ENCODE peak calls at places on chromosomes 1 and 21, in four cellular contexts. Q is IMR-90, G is A549, N is GM12878. J is an unnamed sample.

GRCh38 chr1:224626042-224626441 is 9.9 kb downstream of the CNIH3 start:
- DNase-seq in Q (peak; percentile 91), G (no peak), N (no peak), J (no peak)

GRCh38 chr1:52751589-52752306 is 25.5 kb downstream of the ZYG11B start:
- DNase-seq in Q (peak; percentile 60), G (no peak), N (no peak), J (peak; percentile 84)

GRCh38 chr1:56516539-56517252 is 62.7 kb downstream of the PLPP3 start:
- DNase-seq in Q (peak; percentile 65), G (no peak), N (peak; percentile 43), J (peak; percentile 75)

GRCh38 chr1:71792264-71792663 is 490.1 kb downstream of the NEGR1 start:
- DNase-seq in Q (no peak), G (no peak), N (no peak), J (no peak)

GRCh38 chr1:34779962-34780361 is 1.1 kb upstream of the GJB3 start:
- DNase-seq in Q (no peak), G (no peak), N (no peak), J (no peak)

GRCh38 chr1:247113094-247113497 is 8.9 kb upstream of the ZNF669 start:
- DNase-seq in Q (no peak), G (no peak), N (no peak), J (peak; percentile 14)

GRCh38 chr1:46136711-46137110 is 4.3 kb upstream of the PIK3R3 start:
- DNase-seq in Q (no peak), G (no peak), N (no peak), J (no peak)

GRCh38 chr1:202860744-202861419 is 28.1 kb downstream of the RABIF start:
- DNase-seq in Q (peak; percentile 33), G (peak; percentile 55), N (no peak), J (peak; percentile 80)

GRCh38 chr1:90798883-90799282 is 81.8 kb upstream of the BARHL2 start:
- DNase-seq in Q (no peak), G (no peak), N (no peak), J (no peak)

GRCh38 chr1:98053471-98054366 is 132.9 kb upstream of the DPYD start:
- DNase-seq in Q (peak; percentile 65), G (no peak), N (no peak), J (peak; percentile 44)

GRCh38 chr1:44239337-44239960 is 26.2 kb downstream of the DMAP1 start:
- DNase-seq in Q (peak; percentile 34), G (no peak), N (no peak), J (peak; percentile 39)

GRCh38 chr1:203306089-203306969 is 1.0 kb downstream of the BTG2 start:
- DNase-seq in Q (peak; percentile 75), G (peak; percentile 43), N (no peak), J (peak; percentile 90)

GRCh38 chr1:182192215-182192614 is 130.7 kb upstream of the ZNF648 start:
- DNase-seq in Q (no peak), G (no peak), N (no peak), J (no peak)

GRCh38 chr1:241603626-241604337 is 36.4 kb downstream of the CHML start:
- DNase-seq in Q (peak; percentile 69), G (no peak), N (no peak), J (no peak)

GRCh38 chr1:25675729-25676476 is 59.3 kb downstream of the MAN1C1 start:
- DNase-seq in Q (no peak), G (no peak), N (peak; percentile 93), J (no peak)

GRCh38 chr1:188782220-188782841 is 1695.3 kb downstream of the BRINP3 start:
- DNase-seq in Q (peak; percentile 51), G (peak; percentile 34), N (no peak), J (peak; percentile 15)

GRCh38 chr21:14548751-14549150 is 2.6 kb upstream of the SAMSN1 start:
- DNase-seq in Q (no peak), G (no peak), N (no peak), J (no peak)

GRCh38 chr1:21898326-21899155 is 38.6 kb downstream of the HSPG2 start:
- DNase-seq in Q (peak; percentile 39), G (no peak), N (no peak), J (no peak)

GRCh38 chr1:87226341-87226760 is 102.3 kb upstream of the LMO4 start:
- DNase-seq in Q (peak; percentile 100), G (peak; percentile 12), N (no peak), J (no peak)

GRCh38 chr1:62304975-62305374 is 14.3 kb downstream of the KANK4 start:
- DNase-seq in Q (no peak), G (no peak), N (no peak), J (no peak)

GRCh38 chr1:82227696-82228095 is 427.0 kb downstream of the ADGRL2 start:
- DNase-seq in Q (no peak), G (no peak), N (no peak), J (no peak)

GRCh38 chr1:33030575-33030974 is 6.1 kb downstream of the AK2 start:
- DNase-seq in Q (peak; percentile 50), G (no peak), N (no peak), J (no peak)

GRCh38 chr1:235052067-235053008 is 76.3 kb downstream of the TOMM20 start:
- DNase-seq in Q (no peak), G (no peak), N (no peak), J (no peak)

GRCh38 chr1:199685369-199685768 is 342.1 kb upstream of the NR5A2 start:
- DNase-seq in Q (peak; percentile 75), G (no peak), N (no peak), J (no peak)

GRCh38 chr1:49052102-49052501 is 275.4 kb upstream of the BEND5 start:
- DNase-seq in Q (no peak), G (no peak), N (no peak), J (no peak)

GRCh38 chr1:23214640-23215039 is 2.7 kb downstream of the HTR1D start:
- DNase-seq in Q (peak; percentile 24), G (no peak), N (no peak), J (no peak)

GRCh38 chr1:19006837-19007271 is 50.4 kb upstream of the IFFO2 start:
- DNase-seq in Q (no peak), G (no peak), N (no peak), J (no peak)

GRCh38 chr21:34148826-34149558 is 75.6 kb downstream of the MRPS6 start:
- DNase-seq in Q (no peak), G (no peak), N (no peak), J (no peak)

GRCh38 chr1:67608661-67609571 is 76.1 kb upstream of the GADD45A start:
- DNase-seq in Q (peak; percentile 12), G (no peak), N (peak; percentile 5), J (no peak)

GRCh38 chr1:155960081-155960745 is 18.1 kb downstream of the ARHGEF2 start:
- DNase-seq in Q (no peak), G (no peak), N (no peak), J (no peak)

GRCh38 chr1:1304331-1305299 is 3.1 kb downstream of the ACAP3 start:
- DNase-seq in Q (peak; percentile 84), G (no peak), N (no peak), J (peak; percentile 84)

GRCh38 chr1:87513270-87513669 is 184.6 kb downstream of the LMO4 start:
- DNase-seq in Q (peak; percentile 85), G (no peak), N (no peak), J (no peak)

GRCh38 chr1:206772228-206773002 is at the start of gene IL10:
- DNase-seq in Q (no peak), G (no peak), N (no peak), J (no peak)

GRCh38 chr1:202909494-202909893 is 17.5 kb downstream of the KLHL12 start:
- DNase-seq in Q (no peak), G (no peak), N (no peak), J (no peak)

DNA sequence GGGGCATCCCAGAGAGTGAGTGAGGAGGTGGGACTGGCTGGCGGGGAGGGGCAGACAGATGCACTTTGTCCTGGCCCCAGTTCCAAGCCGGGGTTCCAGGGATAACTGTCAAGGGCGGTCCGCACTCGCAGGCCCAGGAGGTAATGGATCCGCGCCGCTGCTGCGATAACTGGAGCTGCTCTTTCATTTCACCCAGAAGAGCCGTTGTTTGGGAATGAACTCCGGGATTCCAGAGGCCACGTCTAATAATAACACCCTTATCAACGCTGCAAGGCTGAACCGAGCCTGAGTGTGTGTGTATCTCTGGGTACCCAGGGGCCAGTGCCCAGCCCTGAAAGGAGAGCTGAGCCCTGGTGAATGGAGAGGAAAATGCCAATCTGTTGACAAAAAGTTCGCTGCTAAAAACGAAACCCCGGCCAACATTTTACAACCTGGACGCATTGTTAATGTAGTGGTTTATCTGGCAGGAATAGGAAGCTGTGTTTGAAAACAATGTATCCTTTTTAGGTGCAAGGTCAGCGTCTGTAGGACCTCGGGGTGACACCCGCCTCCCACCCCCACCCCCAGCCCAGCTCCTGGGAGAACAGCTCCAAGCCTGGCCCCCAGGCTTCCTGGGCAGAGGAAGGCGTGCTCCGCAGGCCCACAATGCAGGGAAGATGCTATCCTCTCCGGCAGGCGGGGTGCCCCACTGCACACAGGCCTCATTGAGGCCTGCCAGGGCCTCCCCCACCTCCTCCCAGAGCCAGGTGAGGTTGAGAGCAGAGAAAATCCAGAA is 119.7 kb downstream of the PROX1 start:
- DNase-seq in Q (peak; percentile 0), G (no peak), N (no peak), J (no peak)
- TF ChIP-seq CEBPB in Q (no peak), G (no peak), N (no peak), J (no peak)

DNA sequence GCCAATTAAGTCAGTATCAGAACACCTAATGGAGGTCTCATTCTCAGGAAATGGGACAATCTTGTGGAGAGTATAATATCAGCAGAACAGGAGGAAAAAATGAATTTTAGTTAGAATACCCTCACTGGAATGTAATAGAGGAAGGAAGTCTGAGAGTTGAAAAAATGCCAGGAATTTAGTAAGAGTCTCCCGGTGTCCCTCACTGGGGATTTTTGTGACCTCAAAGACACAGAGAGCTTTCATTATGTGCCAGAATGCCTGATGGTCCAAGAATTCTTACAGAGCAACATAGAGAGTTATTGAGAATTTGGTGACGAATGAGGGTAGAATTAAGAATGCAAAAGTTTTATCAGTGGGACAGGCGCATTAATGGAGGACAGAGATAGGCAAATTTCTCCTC is 443.5 kb upstream of the B3GALT2 start:
- DNase-seq in Q (no peak), G (no peak), N (no peak), J (no peak)
- TF ChIP-seq RCOR1 in Q (no peak), G (no peak), N (no peak), J (no peak)

GRCh38 chr1:161956097-161956496 is 67.6 kb downstream of the OLFML2B start:
- DNase-seq in Q (peak; percentile 79), G (no peak), N (no peak), J (no peak)
- TF ChIP-seq CEBPB in Q (no peak), G (no peak), N (no peak), J (no peak)

GRCh38 chr1:212167098-212167497 is 118.1 kb upstream of the PPP2R5A start:
- DNase-seq in Q (peak; percentile 90), G (no peak), N (no peak), J (no peak)
- TF ChIP-seq RCOR1 in Q (no peak), G (no peak), N (no peak), J (no peak)